ENCODE peak calls at places on chromosomes 13 and 19, in ten cellular contexts. E is kidney tubule cell; D is AG09319; R is dermis blood vessel endothelial cell; Y is naive thymus-derived CD8-positive, alpha-beta T cell; G is activated gamma-delta T cell treated with Interleukin-2 at 50 U/mL for 16 hours; U is stimulated activated CD8-positive, alpha-beta memory T cell treated with anti-CD3 and anti-CD28 coated beads, Interleukin-12 subunit alpha, Interleukin-12 subunit beta, amount 100 ng/mL, for 4 hours; F is amygdala; K is H54; T is psoas muscle. I is an unnamed sample.

GRCh38 chr13:113730831-113731191 is 28.2 kb upstream of the TMEM255B start:
- DNase-seq in E (no peak), D (no peak), R (no peak), Y (no peak), G (no peak), U (no peak), F (no peak), K (no peak), T (no peak), I (no peak)

GRCh38 chr19:3098515-3099346 is 4.6 kb downstream of the GNA11 start:
- DNase-seq in E (peak), D (no peak), R (peak), Y (no peak), G (no peak), U (no peak), F (no peak), K (no peak), T (peak), I (no peak)

GRCh38 chr13:51223284-51224270 is 1.4 kb downstream of the FAM124A start:
- DNase-seq in E (no peak), D (no peak), R (peak), Y (no peak), G (no peak), U (no peak), F (peak), K (no peak), T (no peak), I (no peak)

GRCh38 chr13:34246511-34246910 is 428.6 kb downstream of the RFC3 start:
- DNase-seq in E (peak), D (no peak), R (no peak), Y (no peak), G (no peak), U (no peak), F (no peak), K (no peak), T (no peak), I (peak)

GRCh38 chr13:98778749-98779148 is 26.3 kb upstream of the SLC15A1 start:
- DNase-seq in E (no peak), D (no peak), R (peak), Y (no peak), G (no peak), U (no peak), F (no peak), K (peak), T (no peak), I (no peak)

GRCh38 chr19:42271861-42272534 is 2.9 kb downstream of the CIC start:
- DNase-seq in E (no peak), D (no peak), R (no peak), Y (no peak), G (no peak), U (no peak), F (no peak), K (no peak), T (peak), I (no peak)

GRCh38 chr19:41530761-41531301 is 45.1 kb upstream of the CEACAM21 start:
- DNase-seq in E (no peak), D (no peak), R (peak), Y (no peak), G (no peak), U (no peak), F (no peak), K (no peak), T (no peak), I (no peak)

GRCh38 chr19:32902448-32902847 is 32.9 kb upstream of the SLC7A9 start:
- DNase-seq in E (no peak), D (no peak), R (no peak), Y (no peak), G (no peak), U (no peak), F (no peak), K (no peak), T (no peak), I (no peak)

GRCh38 chr19:56071151-56071550 is 49.9 kb downstream of the ZNF787 start:
- DNase-seq in E (no peak), D (no peak), R (peak), Y (no peak), G (no peak), U (no peak), F (no peak), K (no peak), T (no peak), I (no peak)